ENCODE peak calls at places on chromosomes 11 and 22, in ten cellular contexts. I, D, Q, G, R, Z, M, N, J and A are unnamed samples.

GRCh38 chr11:96263361-96263763 is 79.6 kb downstream of the MAML2 start:
- DNase-seq in I (no peak), D (no peak), Q (no peak), G (no peak), R (no peak), Z (no peak), M (no peak), N (no peak), J (no peak), A (no peak)

GRCh38 chr11:33461726-33462125 is 204.5 kb downstream of the HIPK3 start:
- DNase-seq in I (no peak), D (no peak), Q (no peak), G (no peak), R (no peak), Z (no peak), M (no peak), N (no peak), J (no peak), A (no peak)

GRCh38 chr22:25702046-25702445 is 39.9 kb upstream of the MYO18B start:
- DNase-seq in I (no peak), D (no peak), Q (no peak), G (no peak), R (no peak), Z (no peak), M (peak), N (no peak), J (no peak), A (no peak)

GRCh38 chr11:1570531-1570895 is 1.6 kb downstream of the DUSP8 start:
- DNase-seq in I (no peak), D (no peak), Q (no peak), G (no peak), R (no peak), Z (no peak), M (no peak), N (no peak), J (no peak), A (no peak)

GRCh38 chr22:33083212-33083611 is 25.0 kb upstream of the SYN3 start:
- DNase-seq in I (no peak), D (no peak), Q (no peak), G (no peak), R (no peak), Z (no peak), M (no peak), N (no peak), J (no peak), A (no peak)

GRCh38 chr11:17978553-17979287 is 34.1 kb downstream of the SERGEF start:
- DNase-seq in I (peak), D (peak), Q (peak), G (peak), R (no peak), Z (peak), M (no peak), N (no peak), J (no peak), A (no peak)

GRCh38 chr22:21098099-21098671 is 52.4 kb downstream of the LRRC74B start:
- DNase-seq in I (no peak), D (no peak), Q (no peak), G (no peak), R (no peak), Z (no peak), M (no peak), N (no peak), J (no peak), A (no peak)

GRCh38 chr11:92443109-92443508 is 218.5 kb downstream of the FAT3 start:
- DNase-seq in I (no peak), D (no peak), Q (no peak), G (no peak), R (no peak), Z (no peak), M (no peak), N (no peak), J (no peak), A (no peak)

GRCh38 chr11:131637469-131638175 is 267.2 kb downstream of the NTM start:
- DNase-seq in I (no peak), D (no peak), Q (no peak), G (no peak), R (no peak), Z (no peak), M (no peak), N (no peak), J (no peak), A (no peak)

GRCh38 chr22:28435960-28436359 is 243.7 kb downstream of the TTC28 start:
- DNase-seq in I (no peak), D (no peak), Q (no peak), G (no peak), R (no peak), Z (no peak), M (no peak), N (no peak), J (no peak), A (no peak)

GRCh38 chr22:44384981-44385610 is 72.3 kb upstream of the SHISAL1 start:
- DNase-seq in I (no peak), D (no peak), Q (no peak), G (no peak), R (no peak), Z (no peak), M (no peak), N (no peak), J (no peak), A (no peak)

GRCh38 chr11:118984825-118985224 is 13.1 kb upstream of the CENATAC start:
- DNase-seq in I (no peak), D (no peak), Q (no peak), G (no peak), R (no peak), Z (no peak), M (peak), N (no peak), J (no peak), A (no peak)